ENCODE peak calls at places on chromosomes 3 and 15, in four cellular contexts. One of them, this sample, is unnamed.

GRCh38 chr15:58472821-58473581 is 41.2 kb downstream of the LIPC start:
- DNase-seq in CD4-positive, alpha-beta T cell: no peak
- DNase-seq in caudate nucleus: no peak
- DNase-seq in left ventricle myocardium inferior: no peak
- DNase-seq in this sample: no peak

GRCh38 chr3:102083971-102084370 is 234.7 kb downstream of the NFKBIZ start:
- DNase-seq in CD4-positive, alpha-beta T cell: no peak
- DNase-seq in caudate nucleus: no peak
- DNase-seq in left ventricle myocardium inferior: no peak
- DNase-seq in this sample: no peak

GRCh38 chr3:52070724-52071621 is 14.6 kb upstream of the DUSP7 start:
- DNase-seq in CD4-positive, alpha-beta T cell: no peak
- DNase-seq in caudate nucleus: no peak
- DNase-seq in left ventricle myocardium inferior: peak
- DNase-seq in this sample: peak

GRCh38 chr3:132382267-132382666 is 35.0 kb upstream of the DNAJC13 start:
- DNase-seq in CD4-positive, alpha-beta T cell: no peak
- DNase-seq in caudate nucleus: no peak
- DNase-seq in left ventricle myocardium inferior: no peak
- DNase-seq in this sample: no peak

GRCh38 chr3:54427951-54428871 is 305.9 kb downstream of the CACNA2D3 start:
- DNase-seq in CD4-positive, alpha-beta T cell: no peak
- DNase-seq in caudate nucleus: peak
- DNase-seq in left ventricle myocardium inferior: peak
- DNase-seq in this sample: peak

GRCh38 chr15:69482686-69483256 is 30.2 kb downstream of the RPLP1 start:
- DNase-seq in CD4-positive, alpha-beta T cell: no peak
- DNase-seq in caudate nucleus: no peak
- DNase-seq in left ventricle myocardium inferior: no peak
- DNase-seq in this sample: no peak

GRCh38 chr3:72054976-72055375 is 270.0 kb upstream of the PROK2 start:
- DNase-seq in CD4-positive, alpha-beta T cell: no peak
- DNase-seq in caudate nucleus: no peak
- DNase-seq in left ventricle myocardium inferior: no peak
- DNase-seq in this sample: no peak

GRCh38 chr15:99416191-99417188 is 149.3 kb upstream of the MEF2A start:
- DNase-seq in CD4-positive, alpha-beta T cell: no peak
- DNase-seq in caudate nucleus: no peak
- DNase-seq in left ventricle myocardium inferior: no peak
- DNase-seq in this sample: peak

GRCh38 chr15:39747326-39747725 is 35.3 kb downstream of the FSIP1 start:
- DNase-seq in CD4-positive, alpha-beta T cell: no peak
- DNase-seq in caudate nucleus: no peak
- DNase-seq in left ventricle myocardium inferior: no peak
- DNase-seq in this sample: no peak

GRCh38 chr3:31968391-31968926 is 12.6 kb downstream of the OSBPL10 start:
- DNase-seq in CD4-positive, alpha-beta T cell: no peak
- DNase-seq in caudate nucleus: no peak
- DNase-seq in left ventricle myocardium inferior: no peak
- DNase-seq in this sample: no peak

GRCh38 chr3:71416868-71417267 is 166.7 kb downstream of the FOXP1 start:
- DNase-seq in CD4-positive, alpha-beta T cell: peak
- DNase-seq in caudate nucleus: no peak
- DNase-seq in left ventricle myocardium inferior: no peak
- DNase-seq in this sample: no peak

GRCh38 chr3:175672119-175672689 is 813.1 kb downstream of the NAALADL2 start:
- DNase-seq in CD4-positive, alpha-beta T cell: no peak
- DNase-seq in caudate nucleus: no peak
- DNase-seq in left ventricle myocardium inferior: no peak
- DNase-seq in this sample: no peak

GRCh38 chr3:106566277-106566676 is 697.5 kb upstream of the CBLB start:
- DNase-seq in CD4-positive, alpha-beta T cell: no peak
- DNase-seq in caudate nucleus: no peak
- DNase-seq in left ventricle myocardium inferior: no peak
- DNase-seq in this sample: no peak

GRCh38 chr3:177810162-177810623 is 612.9 kb upstream of the TBL1XR1 start:
- DNase-seq in CD4-positive, alpha-beta T cell: no peak
- DNase-seq in caudate nucleus: no peak
- DNase-seq in left ventricle myocardium inferior: no peak
- DNase-seq in this sample: no peak

GRCh38 chr3:5136619-5137429 is 14.7 kb downstream of the ARL8B start:
- DNase-seq in CD4-positive, alpha-beta T cell: no peak
- DNase-seq in caudate nucleus: no peak
- DNase-seq in left ventricle myocardium inferior: no peak
- DNase-seq in this sample: no peak

GRCh38 chr15:101689901-101690300 is 34.4 kb downstream of the TARS3 start:
- DNase-seq in CD4-positive, alpha-beta T cell: no peak
- DNase-seq in caudate nucleus: no peak
- DNase-seq in left ventricle myocardium inferior: no peak
- DNase-seq in this sample: no peak

GRCh38 chr15:92076536-92076935 is 223.0 kb downstream of the SLCO3A1 start:
- DNase-seq in CD4-positive, alpha-beta T cell: no peak
- DNase-seq in caudate nucleus: no peak
- DNase-seq in left ventricle myocardium inferior: no peak
- DNase-seq in this sample: no peak

GRCh38 chr15:31259562-31260252 is 66.9 kb upstream of the KLF13 start:
- DNase-seq in CD4-positive, alpha-beta T cell: no peak
- DNase-seq in caudate nucleus: no peak
- DNase-seq in left ventricle myocardium inferior: no peak
- DNase-seq in this sample: no peak

GRCh38 chr3:139455855-139456254 is 20.5 kb downstream of the RBP2 start:
- DNase-seq in CD4-positive, alpha-beta T cell: no peak
- DNase-seq in caudate nucleus: no peak
- DNase-seq in left ventricle myocardium inferior: no peak
- DNase-seq in this sample: no peak

GRCh38 chr3:9806688-9807589 is 3.1 kb upstream of the TTLL3 start:
- DNase-seq in CD4-positive, alpha-beta T cell: no peak
- DNase-seq in caudate nucleus: no peak
- DNase-seq in left ventricle myocardium inferior: no peak
- DNase-seq in this sample: peak
- H3K27ac ChIP-seq in CD4-positive, alpha-beta T cell: no peak
- H3K27ac ChIP-seq in caudate nucleus: no peak
- H3K27ac ChIP-seq in left ventricle myocardium inferior: no peak
- H3K27ac ChIP-seq in this sample: no peak

DNA sequence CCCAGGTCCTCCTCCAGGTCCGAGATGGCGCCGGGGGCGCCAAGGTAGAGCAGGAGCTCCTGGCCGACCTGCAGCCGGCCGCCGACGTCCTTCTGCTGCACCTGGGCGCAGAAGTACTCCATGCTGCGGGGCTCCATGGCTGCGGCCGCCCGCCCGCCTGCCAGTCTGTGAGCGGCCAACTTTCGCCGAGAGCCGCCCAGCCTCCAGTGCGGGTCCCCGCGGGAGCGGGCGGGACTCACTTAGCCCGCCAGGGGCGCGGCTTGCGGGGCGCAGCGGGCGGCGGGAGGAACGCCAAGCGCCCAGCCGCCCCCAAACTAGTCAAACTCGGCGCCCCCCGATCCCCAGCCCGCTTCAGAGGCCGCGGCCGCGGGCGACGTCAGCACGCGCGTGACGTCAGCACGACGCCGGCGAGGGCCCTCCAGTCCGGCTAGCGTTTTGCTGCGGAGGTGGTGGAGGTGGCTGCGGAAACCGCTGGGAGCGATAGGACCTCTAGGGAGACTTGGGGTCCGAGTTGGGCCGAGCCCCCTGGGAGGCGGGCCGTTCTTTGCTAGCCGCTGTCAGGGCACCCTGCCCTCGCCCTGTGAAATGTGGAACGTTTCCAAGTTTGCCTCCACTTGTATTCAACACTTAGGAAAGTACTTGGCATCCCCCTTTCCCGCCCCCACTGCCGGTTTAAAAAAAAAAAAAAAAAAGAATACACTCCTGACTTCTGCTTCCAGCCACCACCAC is at the start of gene CLASP2:
- DNase-seq in CD4-positive, alpha-beta T cell: peak
- DNase-seq in caudate nucleus: peak
- DNase-seq in left ventricle myocardium inferior: peak
- DNase-seq in this sample: peak
- H3K27ac ChIP-seq in CD4-positive, alpha-beta T cell: peak
- H3K27ac ChIP-seq in caudate nucleus: peak
- H3K27ac ChIP-seq in left ventricle myocardium inferior: peak
- H3K27ac ChIP-seq in this sample: peak

GRCh38 chr3:12643724-12644123 is 20.2 kb downstream of the RAF1 start:
- DNase-seq in CD4-positive, alpha-beta T cell: no peak
- DNase-seq in caudate nucleus: no peak
- DNase-seq in left ventricle myocardium inferior: no peak
- DNase-seq in this sample: no peak
- H3K27ac ChIP-seq in CD4-positive, alpha-beta T cell: no peak
- H3K27ac ChIP-seq in caudate nucleus: no peak
- H3K27ac ChIP-seq in left ventricle myocardium inferior: peak
- H3K27ac ChIP-seq in this sample: no peak

GRCh38 chr15:90650117-90650955 is 66.8 kb upstream of the BLM start:
- DNase-seq in CD4-positive, alpha-beta T cell: no peak
- DNase-seq in caudate nucleus: no peak
- DNase-seq in left ventricle myocardium inferior: no peak
- DNase-seq in this sample: no peak
- H3K27ac ChIP-seq in CD4-positive, alpha-beta T cell: no peak
- H3K27ac ChIP-seq in caudate nucleus: no peak
- H3K27ac ChIP-seq in left ventricle myocardium inferior: peak
- H3K27ac ChIP-seq in this sample: no peak